ENCODE peak calls at places on chromosomes 16 and 17, in nine cellular contexts. R, S, J, Y, A, X, I, E and D are unnamed samples.

GRCh38 chr16:14628806-14629611 is 1.1 kb downstream of the PARN start:
- DNase-seq in R (no peak), S (no peak), J (no peak), Y (no peak), A (no peak), X (no peak), I (no peak), E (no peak), D (no peak)

GRCh38 chr17:75113798-75114551 is 4.2 kb downstream of the ARMC7 start:
- DNase-seq in R (peak), S (peak), J (peak), Y (peak), A (peak), X (peak), I (peak), E (peak), D (peak)

GRCh38 chr17:33935822-33936221 is 319.3 kb upstream of the CCL2 start:
- DNase-seq in R (no peak), S (no peak), J (no peak), Y (no peak), A (no peak), X (no peak), I (no peak), E (no peak), D (no peak)

GRCh38 chr17:4559139-4559791 is 1.1 kb downstream of the GGT6 start:
- DNase-seq in R (no peak), S (no peak), J (no peak), Y (no peak), A (peak), X (no peak), I (no peak), E (no peak), D (no peak)

GRCh38 chr17:79545251-79546005 is 65.4 kb downstream of the RBFOX3 start:
- DNase-seq in R (no peak), S (no peak), J (no peak), Y (no peak), A (no peak), X (no peak), I (no peak), E (no peak), D (no peak)

GRCh38 chr16:81798311-81799137 is 19.4 kb downstream of the PLCG2 start:
- DNase-seq in R (no peak), S (no peak), J (no peak), Y (no peak), A (no peak), X (no peak), I (no peak), E (no peak), D (no peak)

GRCh38 chr17:64297467-64298088 is 34.5 kb upstream of the TEX2 start:
- DNase-seq in R (no peak), S (no peak), J (no peak), Y (no peak), A (no peak), X (no peak), I (no peak), E (no peak), D (no peak)

GRCh38 chr17:46979023-46979870 is at the start of gene RPRML:
- DNase-seq in R (no peak), S (no peak), J (peak), Y (peak), A (peak), X (no peak), I (no peak), E (no peak), D (peak)

GRCh38 chr16:66493490-66494401 is 56.2 kb downstream of the TK2 start:
- DNase-seq in R (no peak), S (no peak), J (no peak), Y (no peak), A (peak), X (no peak), I (no peak), E (no peak), D (no peak)

GRCh38 chr17:38601539-38602351 is 4.0 kb downstream of the SRCIN1 start:
- DNase-seq in R (no peak), S (no peak), J (no peak), Y (no peak), A (no peak), X (no peak), I (no peak), E (no peak), D (peak)

GRCh38 chr16:57475711-57476339 is 10.5 kb downstream of the DOK4 start:
- DNase-seq in R (peak), S (no peak), J (no peak), Y (peak), A (no peak), X (peak), I (peak), E (no peak), D (peak)

GRCh38 chr16:68311316-68311620 is 449 bp downstream of the PRMT7 start:
- DNase-seq in R (no peak), S (no peak), J (no peak), Y (no peak), A (no peak), X (peak), I (no peak), E (no peak), D (no peak)

GRCh38 chr16:21203155-21203797 is 8.1 kb downstream of the ZP2 start:
- DNase-seq in R (no peak), S (no peak), J (no peak), Y (no peak), A (no peak), X (no peak), I (no peak), E (no peak), D (no peak)

GRCh38 chr17:69744512-69745098 is 330.1 kb downstream of the MAP2K6 start:
- DNase-seq in R (no peak), S (no peak), J (no peak), Y (no peak), A (no peak), X (no peak), I (no peak), E (peak), D (no peak)

GRCh38 chr16:69830534-69831211 is 68.5 kb downstream of the WWP2 start:
- DNase-seq in R (no peak), S (no peak), J (no peak), Y (no peak), A (peak), X (peak), I (no peak), E (no peak), D (no peak)

GRCh38 chr17:78315355-78316114 is 44.3 kb downstream of the SOCS3 start:
- DNase-seq in R (no peak), S (peak), J (peak), Y (no peak), A (peak), X (peak), I (peak), E (peak), D (peak)

GRCh38 chr17:2368383-2368782 is 31.1 kb downstream of the SGSM2 start:
- DNase-seq in R (no peak), S (no peak), J (no peak), Y (no peak), A (no peak), X (no peak), I (no peak), E (no peak), D (no peak)

GRCh38 chr16:85422124-85422373 is 191.1 kb upstream of the GSE1 start:
- DNase-seq in R (no peak), S (no peak), J (no peak), Y (no peak), A (no peak), X (no peak), I (no peak), E (no peak), D (no peak)

GRCh38 chr17:26773189-26774188 is 520.4 kb upstream of the WSB1 start:
- DNase-seq in R (no peak), S (no peak), J (no peak), Y (no peak), A (no peak), X (no peak), I (no peak), E (no peak), D (no peak)

GRCh38 chr16:1113489-1113888 is 17.4 kb upstream of the C1QTNF8 start:
- DNase-seq in R (no peak), S (no peak), J (no peak), Y (no peak), A (no peak), X (no peak), I (no peak), E (no peak), D (no peak)

GRCh38 chr17:77815127-77815905 is 143.2 kb upstream of the TNRC6C start:
- DNase-seq in R (no peak), S (no peak), J (no peak), Y (no peak), A (no peak), X (no peak), I (no peak), E (no peak), D (peak)

GRCh38 chr16:29023279-29024278 is 38.7 kb downstream of the LAT start:
- DNase-seq in R (no peak), S (no peak), J (no peak), Y (no peak), A (no peak), X (peak), I (no peak), E (no peak), D (no peak)

GRCh38 chr16:88686439-88687253 is at the start of gene SNAI3:
- DNase-seq in R (peak), S (no peak), J (peak), Y (peak), A (peak), X (peak), I (peak), E (peak), D (peak)

GRCh38 chr17:4715071-4715749 is 4.8 kb downstream of the ARRB2 start:
- DNase-seq in R (peak), S (no peak), J (no peak), Y (peak), A (no peak), X (no peak), I (peak), E (no peak), D (no peak)

GRCh38 chr17:67448449-67448848 is 71.4 kb downstream of the PITPNC1 start:
- DNase-seq in R (no peak), S (no peak), J (no peak), Y (no peak), A (no peak), X (no peak), I (no peak), E (no peak), D (no peak)

GRCh38 chr17:77901476-77901875 is 57.0 kb upstream of the TNRC6C start:
- DNase-seq in R (no peak), S (no peak), J (no peak), Y (no peak), A (no peak), X (no peak), I (no peak), E (no peak), D (no peak)

GRCh38 chr17:45702666-45703266 is 81.4 kb upstream of the CRHR1 start:
- DNase-seq in R (no peak), S (no peak), J (no peak), Y (no peak), A (no peak), X (peak), I (no peak), E (no peak), D (peak)

GRCh38 chr17:41800601-41801373 is 11.0 kb downstream of the P3H4 start:
- DNase-seq in R (no peak), S (peak), J (no peak), Y (no peak), A (peak), X (no peak), I (no peak), E (no peak), D (no peak)

GRCh38 chr17:57569860-57570259 is 175.2 kb downstream of the CCDC182 start:
- DNase-seq in R (no peak), S (no peak), J (no peak), Y (no peak), A (no peak), X (no peak), I (no peak), E (no peak), D (no peak)

GRCh38 chr16:28321700-28322411 is 29.5 kb downstream of the SBK1 start:
- DNase-seq in R (no peak), S (no peak), J (no peak), Y (no peak), A (no peak), X (peak), I (peak), E (no peak), D (peak)

GRCh38 chr17:32971171-32971570 is 20.5 kb upstream of the SPACA3 start:
- DNase-seq in R (no peak), S (peak), J (no peak), Y (no peak), A (peak), X (no peak), I (no peak), E (no peak), D (peak)

GRCh38 chr16:88867561-88868246 is 1.2 kb upstream of the PABPN1L start:
- DNase-seq in R (no peak), S (no peak), J (no peak), Y (no peak), A (no peak), X (no peak), I (no peak), E (no peak), D (no peak)

GRCh38 chr17:83195330-83196087 is 116.1 kb downstream of the METRNL start:
- DNase-seq in R (no peak), S (no peak), J (peak), Y (no peak), A (peak), X (no peak), I (no peak), E (peak), D (no peak)

GRCh38 chr16:79081292-79082066 is 519.1 kb downstream of the MAF start:
- DNase-seq in R (no peak), S (no peak), J (no peak), Y (no peak), A (no peak), X (no peak), I (no peak), E (no peak), D (no peak)

GRCh38 chr16:79980650-79981521 is 380.3 kb upstream of the MAF start:
- DNase-seq in R (no peak), S (no peak), J (no peak), Y (no peak), A (no peak), X (no peak), I (no peak), E (no peak), D (no peak)

GRCh38 chr16:65002265-65002664 is 119.6 kb downstream of the CDH11 start:
- DNase-seq in R (no peak), S (no peak), J (no peak), Y (no peak), A (no peak), X (peak), I (no peak), E (no peak), D (no peak)

GRCh38 chr17:52106638-52107261 is 51.8 kb downstream of the CA10 start:
- DNase-seq in R (no peak), S (no peak), J (no peak), Y (no peak), A (peak), X (no peak), I (no peak), E (peak), D (peak)

GRCh38 chr16:14378131-14378551 is 251.9 kb downstream of the PARN start:
- DNase-seq in R (no peak), S (no peak), J (no peak), Y (no peak), A (no peak), X (peak), I (no peak), E (no peak), D (no peak)

GRCh38 chr17:41739661-41740352 is 5.4 kb upstream of the HAP1 start:
- DNase-seq in R (no peak), S (peak), J (no peak), Y (no peak), A (no peak), X (peak), I (no peak), E (no peak), D (no peak)

GRCh38 chr17:81036128-81036891 is 1.4 kb downstream of the BAIAP2 start:
- DNase-seq in R (no peak), S (no peak), J (no peak), Y (no peak), A (no peak), X (no peak), I (no peak), E (no peak), D (no peak)
- H3K27ac ChIP-seq in R (no peak), S (peak), J (no peak), Y (no peak), A (peak), X (no peak), I (no peak), E (peak), D (no peak)

DNA sequence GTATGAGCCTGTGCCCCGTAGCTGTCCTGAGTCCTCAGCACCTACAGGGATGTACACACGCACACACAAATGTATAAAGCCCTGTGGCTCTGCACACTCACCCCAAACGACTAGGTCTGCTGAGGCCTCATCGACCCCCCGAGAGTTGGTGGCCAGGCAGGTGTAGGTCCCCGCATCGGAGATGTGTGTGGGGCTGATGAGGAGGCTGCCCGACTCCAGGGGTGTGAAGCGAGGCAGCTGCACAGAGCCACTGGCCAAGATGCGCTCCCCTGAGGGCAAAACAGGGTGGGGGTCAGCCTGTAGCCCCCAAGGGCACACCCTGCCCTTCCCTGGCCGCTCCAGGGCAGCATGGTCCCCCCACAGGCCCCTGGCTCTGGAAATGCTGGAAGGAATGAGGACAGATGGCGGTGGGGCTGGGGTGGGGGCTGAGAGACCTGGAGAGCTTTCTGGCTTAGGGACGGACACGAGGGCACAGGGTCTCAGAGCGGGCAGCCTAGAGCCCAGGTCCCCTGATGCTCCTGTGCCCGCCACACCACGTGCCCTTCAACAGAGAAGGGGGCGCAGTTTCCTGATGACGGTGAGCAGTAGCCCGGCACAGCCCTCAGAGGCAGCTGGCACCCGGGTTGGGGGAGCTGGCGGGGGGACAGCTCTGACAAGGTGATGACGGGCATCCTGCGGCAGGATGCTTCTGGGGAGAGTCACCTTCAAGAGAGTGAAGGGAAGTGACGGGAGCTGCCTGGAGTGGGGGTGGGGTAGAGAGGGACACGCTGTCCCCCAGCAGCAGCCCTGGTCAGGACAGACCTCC is 119.8 kb upstream of the CDC42EP4 start:
- DNase-seq in R (no peak), S (no peak), J (no peak), Y (no peak), A (no peak), X (no peak), I (no peak), E (no peak), D (no peak)
- H3K27ac ChIP-seq in R (no peak), S (no peak), J (no peak), Y (no peak), A (no peak), X (no peak), I (no peak), E (no peak), D (no peak)

DNA sequence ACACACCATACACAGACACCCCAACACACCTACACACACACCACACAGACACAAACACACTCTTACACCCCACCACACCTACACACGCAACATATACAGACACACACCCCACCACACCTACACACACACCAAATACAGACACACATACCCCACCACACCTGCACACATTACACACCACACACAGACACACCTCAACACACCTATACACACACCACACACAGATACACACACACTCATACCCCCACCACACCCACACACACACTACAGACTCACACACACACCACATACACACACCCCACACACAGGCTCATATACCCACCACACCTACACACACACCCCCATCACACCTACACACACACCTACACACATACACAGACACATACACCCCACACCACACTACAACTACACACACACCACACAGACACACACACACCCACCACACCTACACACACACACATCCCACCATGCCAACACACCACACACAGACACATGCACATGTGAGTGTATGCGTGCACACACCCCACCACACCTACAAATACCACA is 31.4 kb downstream of the GPT2 start:
- DNase-seq in R (no peak), S (no peak), J (no peak), Y (no peak), A (no peak), X (no peak), I (no peak), E (no peak), D (no peak)
- H3K27ac ChIP-seq in R (no peak), S (no peak), J (no peak), Y (no peak), A (no peak), X (no peak), I (no peak), E (peak), D (no peak)

GRCh38 chr17:81277938-81278693 is 17.0 kb downstream of the SLC38A10 start:
- DNase-seq in R (no peak), S (no peak), J (peak), Y (no peak), A (no peak), X (peak), I (no peak), E (no peak), D (peak)
- H3K27ac ChIP-seq in R (no peak), S (no peak), J (peak), Y (no peak), A (peak), X (peak), I (no peak), E (no peak), D (no peak)

GRCh38 chr17:8421571-8421970 is 14.1 kb upstream of the NDEL1 start:
- DNase-seq in R (no peak), S (no peak), J (no peak), Y (no peak), A (no peak), X (no peak), I (no peak), E (no peak), D (no peak)

GRCh38 chr17:8420041-8420934 is 15.4 kb upstream of the NDEL1 start:
- DNase-seq in R (no peak), S (no peak), J (peak), Y (no peak), A (peak), X (peak), I (no peak), E (peak), D (peak)

GRCh38 chr17:8419305-8419704 is 16.4 kb upstream of the NDEL1 start:
- DNase-seq in R (no peak), S (no peak), J (no peak), Y (no peak), A (no peak), X (no peak), I (no peak), E (no peak), D (no peak)

GRCh38 chr17:8418471-8418870 is 17.2 kb upstream of the NDEL1 start:
- DNase-seq in R (no peak), S (no peak), J (no peak), Y (no peak), A (no peak), X (no peak), I (no peak), E (no peak), D (no peak)

GRCh38 chr17:8417806-8418205 is 17.9 kb upstream of the NDEL1 start:
- DNase-seq in R (no peak), S (no peak), J (no peak), Y (no peak), A (no peak), X (no peak), I (no peak), E (no peak), D (no peak)
- H3K27ac ChIP-seq in R (no peak), S (no peak), J (no peak), Y (no peak), A (peak), X (no peak), I (no peak), E (no peak), D (no peak)